ENCODE peak calls at places on chromosomes 3 and 15, in seven cellular contexts. R, S, A, B, X, Z and K are unnamed samples.

GRCh38 chr3:33173672-33174071 is 44.9 kb downstream of the SUSD5 start:
- DNase-seq in R (no peak), X (no peak), Z (no peak), S (no peak), A (no peak), B (no peak), K (no peak)

GRCh38 chr3:190617185-190617584 is 103.3 kb downstream of the IL1RAP start:
- DNase-seq in B (no peak), Z (no peak), A (no peak), R (no peak), S (no peak), X (peak; percentile 23), K (no peak)

GRCh38 chr3:17003457-17003856 is 118.7 kb downstream of the PLCL2 start:
- DNase-seq in S (no peak), A (no peak), Z (no peak), R (no peak), B (no peak), X (no peak), K (no peak)

GRCh38 chr3:33001889-33002288 is 50.4 kb downstream of the CCR4 start:
- DNase-seq in X (no peak), S (no peak), R (no peak), B (no peak), Z (no peak), A (no peak), K (no peak)

GRCh38 chr3:127697531-127698240 is 24.9 kb downstream of the ABTB1 start:
- DNase-seq in X (no peak), R (no peak), B (no peak), A (peak; percentile 85), Z (peak; percentile 76), S (peak; percentile 55), K (peak; percentile 58)

GRCh38 chr3:184380210-184380626 is 364 bp downstream of the CHRD start:
- DNase-seq in B (no peak), X (no peak), R (peak; percentile 46), Z (no peak), S (peak; percentile 49), A (no peak), K (no peak)

GRCh38 chr3:27488821-27489220 is 4.6 kb upstream of the SLC4A7 start:
- DNase-seq in Z (no peak), R (no peak), B (no peak), A (no peak), X (no peak), S (no peak), K (no peak)

GRCh38 chr3:10628902-10629700 is 123.7 kb upstream of the ATP2B2 start:
- DNase-seq in A (no peak), S (no peak), Z (no peak), R (no peak), B (no peak), X (no peak), K (no peak)

GRCh38 chr15:79973445-79974180 is 2.6 kb upstream of the BCL2A1 start:
- DNase-seq in Z (no peak), S (no peak), X (no peak), B (no peak), A (no peak), R (no peak), K (no peak)

GRCh38 chr3:123793425-123793824 is 90.7 kb downstream of the MYLK start:
- DNase-seq in S (no peak), R (no peak), B (no peak), Z (no peak), X (no peak), A (no peak), K (no peak)

GRCh38 chr3:185729335-185729715 is 95.5 kb downstream of the IGF2BP2 start:
- DNase-seq in Z (peak; percentile 80), S (no peak), B (no peak), R (no peak), A (peak; percentile 52), X (no peak), K (peak; percentile 49)

GRCh38 chr3:162354343-162354742 is 857.7 kb downstream of the OTOL1 start:
- DNase-seq in Z (peak; percentile 72), S (no peak), X (no peak), B (no peak), R (no peak), A (no peak), K (no peak)

GRCh38 chr15:99439524-99439835 is 126.3 kb upstream of the MEF2A start:
- DNase-seq in A (no peak), R (peak; percentile 6), X (no peak), B (no peak), S (no peak), Z (no peak), K (no peak)

GRCh38 chr15:32994810-32995424 is 199.6 kb downstream of the FMN1 start:
- DNase-seq in B (no peak), A (peak; percentile 41), R (no peak), Z (peak; percentile 63), S (no peak), X (peak; percentile 9), K (no peak)

GRCh38 chr3:97778152-97778551 is 13.6 kb downstream of the ARL6 start:
- DNase-seq in Z (no peak), B (no peak), X (no peak), R (no peak), A (no peak), S (no peak), K (no peak)

DNA sequence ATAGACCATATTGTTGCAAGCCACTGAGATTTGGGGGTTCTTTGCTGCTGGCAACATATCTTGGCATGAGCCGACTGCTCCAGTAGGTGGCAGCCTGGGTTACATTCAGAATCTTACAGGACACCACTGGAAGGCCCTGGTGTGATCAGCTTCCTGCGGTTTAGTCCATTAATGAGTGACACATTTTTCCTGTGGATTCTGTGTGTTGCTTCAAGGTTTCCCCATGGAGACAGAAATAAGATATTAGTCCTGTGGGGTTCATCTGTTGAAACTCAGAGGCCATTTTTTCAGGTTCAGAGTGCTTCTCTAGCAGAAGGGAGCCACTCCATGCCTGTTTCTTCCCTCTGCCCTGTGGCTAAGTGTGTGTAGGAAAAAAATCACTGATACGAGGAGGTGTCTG is 116.2 kb downstream of the MFSD1 start:
- DNase-seq in R (peak; percentile 47), Z (peak; percentile 73), A (peak; percentile 82), X (peak; percentile 79), S (peak; percentile 69), B (no peak), K (peak; percentile 62)
- TF ChIP-seq CTCF in R (peak; percentile 77), Z (peak; percentile 82), A (peak; percentile 93), X (peak; percentile 92), S (peak; percentile 65), B (no peak), K (peak; percentile 86)

DNA sequence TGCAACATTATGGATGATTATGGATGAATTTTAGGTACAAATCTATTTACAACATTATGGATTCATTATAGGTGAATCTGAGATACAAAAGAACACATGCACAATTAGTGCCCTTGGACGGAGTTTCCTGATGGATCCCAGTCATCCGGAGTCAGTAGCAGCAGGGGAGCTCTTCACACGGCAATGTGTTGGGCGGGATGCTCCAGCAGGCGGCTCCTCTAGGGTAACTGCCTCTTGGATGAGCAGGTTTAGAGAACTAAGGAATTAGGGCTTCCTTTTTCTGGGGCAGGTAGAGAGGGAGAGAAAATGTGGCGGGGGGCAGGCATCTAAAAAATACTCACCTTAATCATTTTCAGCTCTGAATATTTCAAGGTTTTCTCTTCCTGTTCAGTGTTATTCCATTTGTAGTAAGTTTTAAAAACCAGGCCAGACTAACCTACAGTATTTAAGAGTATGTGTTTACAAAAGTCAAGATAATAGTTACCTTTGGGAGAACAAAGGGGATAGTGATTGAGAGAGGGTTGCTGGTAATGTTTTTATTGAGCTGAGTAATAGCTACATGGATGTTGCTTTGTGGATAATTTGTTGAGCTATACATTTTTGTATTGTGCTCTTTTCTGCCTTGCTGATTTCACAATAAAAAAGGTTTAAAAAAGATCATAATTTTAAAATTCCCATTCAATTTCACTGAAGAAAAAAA is 27.4 kb upstream of the GOLM2 start:
- DNase-seq in Z (no peak), B (no peak), A (no peak), X (no peak), S (peak; percentile 10), R (no peak), K (no peak)
- TF ChIP-seq CTCF in Z (no peak), B (no peak), A (peak; percentile 16), X (no peak), S (no peak), R (no peak), K (no peak)

GRCh38 chr15:65925338-65925737 is 56.0 kb downstream of the RAB11A start:
- DNase-seq in A (no peak), B (no peak), Z (no peak), R (no peak), S (no peak), X (no peak), K (no peak)

GRCh38 chr15:65926459-65926858 is 57.2 kb downstream of the RAB11A start:
- DNase-seq in X (no peak), S (no peak), R (no peak), Z (no peak), B (no peak), A (no peak), K (no peak)

GRCh38 chr15:65926899-65927298 is 57.6 kb downstream of the RAB11A start:
- DNase-seq in Z (no peak), X (no peak), A (no peak), R (no peak), S (no peak), B (no peak), K (no peak)

GRCh38 chr15:65929573-65929972 is 60.3 kb downstream of the RAB11A start:
- DNase-seq in A (no peak), S (no peak), R (no peak), B (no peak), Z (no peak), X (no peak), K (no peak)

DNA sequence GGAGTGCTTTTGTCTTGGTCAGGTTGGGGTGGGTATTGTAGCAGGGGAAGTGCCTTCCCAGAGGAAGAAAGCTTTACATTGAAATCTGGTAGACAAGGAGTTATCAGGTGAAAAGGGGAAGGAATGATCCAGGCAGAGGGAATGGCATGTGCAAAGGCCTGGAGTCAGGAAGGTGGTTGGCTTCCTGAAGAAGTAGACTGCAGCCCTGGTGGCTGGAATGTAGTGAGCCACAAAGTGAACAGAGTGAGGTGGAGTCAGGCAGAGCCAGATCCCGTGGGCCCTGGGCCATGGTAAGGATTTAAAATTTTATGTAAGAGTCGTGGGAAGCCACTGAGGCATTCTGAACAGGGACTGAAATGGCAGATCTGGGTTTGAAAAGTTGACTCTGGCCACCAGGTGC is 58.3 kb downstream of the RAB11A start:
- DNase-seq in Z (no peak), X (no peak), B (no peak), A (no peak), R (no peak), S (no peak), K (no peak)
- TF ChIP-seq CTCF in Z (peak; percentile 65), X (peak; percentile 45), B (no peak), A (peak; percentile 52), R (peak; percentile 26), S (peak; percentile 25), K (no peak)

GRCh38 chr15:73051811-73052678 is at the start of gene NEO1:
- DNase-seq in R (peak; percentile 96), B (peak; percentile 83), X (no peak), S (peak; percentile 91), A (peak; percentile 45), Z (peak; percentile 20), K (peak; percentile 19)

GRCh38 chr15:73054417-73054963 is 2.2 kb downstream of the NEO1 start:
- DNase-seq in A (no peak), S (no peak), X (no peak), Z (no peak), R (no peak), B (no peak), K (no peak)

GRCh38 chr15:73051402-73051810 is 857 bp upstream of the NEO1 start:
- DNase-seq in Z (no peak), R (no peak), B (no peak), X (no peak), A (no peak), S (no peak), K (no peak)

GRCh38 chr15:73053398-73053723 is 1.1 kb downstream of the NEO1 start:
- DNase-seq in S (no peak), B (no peak), R (no peak), A (no peak), Z (no peak), X (no peak), K (no peak)

GRCh38 chr15:73052679-73053397 is 575 bp downstream of the NEO1 start:
- DNase-seq in Z (no peak), S (peak; percentile 73), X (no peak), R (peak; percentile 59), B (peak; percentile 52), A (no peak), K (no peak)
- TF ChIP-seq CTCF in Z (peak; percentile 48), S (no peak), X (peak; percentile 46), R (peak; percentile 45), B (no peak), A (peak; percentile 42), K (peak; percentile 28)